ENCODE peak calls at places on chromosomes 5 and 9, in ten cellular contexts. U is progenitor cell of endocrine pancreas, O is H9, Q is lung, M is right atrium auricular region, C is brain microvascular endothelial cell, L is upper lobe of right lung, P is GM13977, R is cardiac muscle cell, F is GM13976. X is an unnamed sample.

GRCh38 chr5:43603535-43604363 is 769 bp downstream of the NNT start:
- DNase-seq in F (peak), U (peak), R (peak), P (peak), O (peak), L (peak), C (peak), Q (peak), M (peak), X (peak)

GRCh38 chr5:128403350-128403749 is 134.7 kb downstream of the FBN2 start:
- DNase-seq in O (no peak), R (no peak), M (no peak), Q (no peak), L (no peak), C (no peak), U (no peak), P (no peak), F (no peak), X (no peak)

GRCh38 chr5:36270175-36270574 is 28.4 kb upstream of the NADK2 start:
- DNase-seq in P (no peak), Q (no peak), U (no peak), M (no peak), C (no peak), R (no peak), O (no peak), L (no peak), F (no peak), X (no peak)

GRCh38 chr9:32294051-32294600 is 90.3 kb upstream of the ACO1 start:
- DNase-seq in Q (no peak), U (no peak), M (no peak), R (no peak), P (no peak), C (no peak), O (no peak), F (no peak), L (no peak), X (no peak)

GRCh38 chr9:27491164-27491563 is 32.9 kb upstream of the IFNK start:
- DNase-seq in L (no peak), F (peak), P (no peak), O (no peak), C (peak), U (no peak), R (peak), M (no peak), Q (no peak), X (no peak)

GRCh38 chr5:173643964-173644363 is 27.5 kb upstream of the BOD1 start:
- DNase-seq in C (no peak), O (peak), Q (no peak), L (no peak), F (peak), U (no peak), M (no peak), R (peak), P (peak), X (no peak)

GRCh38 chr9:5529683-5530221 is 19.4 kb downstream of the PDCD1LG2 start:
- DNase-seq in O (no peak), P (no peak), U (no peak), F (no peak), R (no peak), Q (no peak), M (no peak), C (no peak), L (no peak), X (no peak)

GRCh38 chr5:122120957-122121356 is 8.4 kb upstream of the ZNF474 start:
- DNase-seq in Q (no peak), F (no peak), C (peak), L (no peak), P (no peak), O (no peak), M (no peak), U (no peak), R (no peak), X (peak)

GRCh38 chr5:75156585-75156984 is 80.1 kb downstream of the ANKRD31 start:
- DNase-seq in P (no peak), R (no peak), L (no peak), O (no peak), Q (no peak), U (no peak), C (no peak), M (no peak), F (no peak), X (no peak)
- TF ChIP-seq CTCF in P (no peak), R (no peak), L (no peak), O (peak), Q (no peak), U (no peak), C (peak), M (no peak), F (no peak), X (no peak)

DNA sequence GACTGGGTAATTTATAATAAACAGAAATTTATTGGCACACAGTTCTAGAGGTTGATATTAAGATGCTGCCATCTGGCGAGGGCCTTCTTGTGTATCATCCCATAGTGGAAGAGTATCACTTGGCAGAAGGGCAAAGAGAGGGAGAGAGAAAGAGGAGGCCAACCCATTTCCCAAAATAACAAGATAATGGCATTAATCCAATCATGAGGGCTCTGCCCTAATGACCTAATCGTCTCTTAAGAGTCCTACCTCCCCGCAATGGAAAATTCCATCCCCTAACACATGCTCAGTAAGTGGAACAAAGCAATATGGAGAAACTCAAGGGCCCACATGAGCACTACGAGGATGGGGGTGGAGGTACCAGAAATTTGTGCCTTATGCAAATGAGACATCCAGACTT is 17.6 kb upstream of the VDAC1 start:
- DNase-seq in O (no peak), C (no peak), Q (no peak), P (no peak), F (no peak), R (no peak), M (no peak), L (no peak), U (no peak), X (no peak)
- TF ChIP-seq CTCF in O (no peak), C (no peak), Q (no peak), P (no peak), F (no peak), R (no peak), M (no peak), L (no peak), U (no peak), X (no peak)

GRCh38 chr5:181211208-181211607 is 6.2 kb upstream of the TRIM7 start:
- DNase-seq in L (no peak), M (no peak), U (no peak), C (no peak), O (no peak), R (no peak), P (no peak), F (no peak), Q (no peak), X (no peak)
- TF ChIP-seq CTCF in L (no peak), M (peak), U (no peak), C (no peak), O (peak), R (no peak), P (peak), F (no peak), Q (no peak), X (no peak)

DNA sequence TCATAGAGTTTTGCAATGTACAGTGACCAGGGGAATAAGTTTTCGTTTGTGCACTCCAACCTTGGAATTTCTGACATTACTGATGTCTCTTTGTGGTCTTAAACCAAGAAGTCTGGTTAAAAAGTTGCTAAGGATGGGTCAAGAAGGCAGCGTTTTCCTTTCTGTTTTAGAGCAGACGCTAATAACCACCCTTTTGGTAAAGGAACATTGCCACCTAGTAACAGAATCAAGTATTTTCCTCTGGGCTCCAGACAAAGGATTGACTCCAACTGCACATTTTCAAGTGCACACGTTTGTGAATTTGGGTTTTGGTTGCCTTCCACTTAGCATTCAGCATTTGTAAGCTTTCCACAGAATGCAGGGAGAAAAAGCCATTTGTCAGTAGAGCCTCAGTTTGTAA is 22.2 kb upstream of the CEP78 start:
- DNase-seq in P (peak), C (peak), Q (no peak), M (no peak), R (peak), U (no peak), O (no peak), L (no peak), F (peak), X (peak)
- TF ChIP-seq CTCF in P (peak), C (peak), Q (peak), M (peak), R (peak), U (peak), O (peak), L (peak), F (peak), X (peak)

GRCh38 chr5:157354825-157355224 is 88.9 kb downstream of the CYFIP2 start:
- DNase-seq in R (no peak), C (no peak), O (peak), U (no peak), M (peak), L (no peak), F (no peak), Q (no peak), P (no peak), X (no peak)
- TF ChIP-seq CTCF in R (peak), C (peak), O (peak), U (peak), M (peak), L (peak), F (no peak), Q (no peak), P (no peak), X (peak)

GRCh38 chr5:146944764-146945710 is 66.5 kb upstream of the PPP2R2B start:
- DNase-seq in R (no peak), C (no peak), O (no peak), M (no peak), L (no peak), F (no peak), P (no peak), U (no peak), Q (no peak), X (no peak)

GRCh38 chr5:146952168-146952567 is 73.6 kb upstream of the PPP2R2B start:
- DNase-seq in U (no peak), Q (no peak), R (no peak), L (no peak), O (no peak), C (no peak), M (no peak), P (no peak), F (no peak), X (no peak)

GRCh38 chr5:146945722-146946121 is 67.2 kb upstream of the PPP2R2B start:
- DNase-seq in M (no peak), O (no peak), C (no peak), L (no peak), F (no peak), U (no peak), P (no peak), R (no peak), Q (no peak), X (no peak)

GRCh38 chr5:146948666-146949065 is 70.1 kb upstream of the PPP2R2B start:
- DNase-seq in F (no peak), O (no peak), L (no peak), U (no peak), R (no peak), C (no peak), Q (no peak), M (no peak), P (no peak), X (no peak)

GRCh38 chr5:146947181-146947941 is 68.8 kb upstream of the PPP2R2B start:
- DNase-seq in L (no peak), U (no peak), M (no peak), O (no peak), Q (no peak), F (no peak), R (peak), C (no peak), P (no peak), X (peak)
- TF ChIP-seq CTCF in L (peak), U (peak), M (peak), O (peak), Q (no peak), F (no peak), R (peak), C (peak), P (peak), X (peak)

DNA sequence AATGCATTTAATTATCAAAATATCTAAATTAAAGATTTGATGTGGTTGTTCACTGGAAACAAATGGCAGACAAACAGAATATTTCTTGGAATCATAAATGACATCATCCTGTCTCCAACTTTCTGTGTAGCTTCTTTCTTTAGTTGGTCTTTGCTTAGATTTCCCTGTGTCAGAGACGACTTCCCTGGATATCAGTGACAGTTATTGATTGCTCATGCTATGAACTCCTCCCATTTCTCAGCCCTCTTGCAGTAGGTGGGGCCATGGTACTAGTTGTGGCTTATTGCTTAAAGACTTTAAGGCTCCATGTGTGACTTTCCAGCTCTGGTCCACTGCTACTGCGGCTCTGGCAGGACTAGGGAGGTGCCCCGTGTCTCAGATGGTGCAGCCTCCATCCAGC is 592.6 kb downstream of the MTRR start:
- DNase-seq in M (no peak), Q (no peak), L (no peak), R (no peak), U (no peak), C (no peak), F (no peak), P (no peak), O (no peak), X (no peak)
- TF ChIP-seq CTCF in M (no peak), Q (no peak), L (no peak), R (no peak), U (no peak), C (no peak), F (no peak), P (no peak), O (no peak), X (no peak)

DNA sequence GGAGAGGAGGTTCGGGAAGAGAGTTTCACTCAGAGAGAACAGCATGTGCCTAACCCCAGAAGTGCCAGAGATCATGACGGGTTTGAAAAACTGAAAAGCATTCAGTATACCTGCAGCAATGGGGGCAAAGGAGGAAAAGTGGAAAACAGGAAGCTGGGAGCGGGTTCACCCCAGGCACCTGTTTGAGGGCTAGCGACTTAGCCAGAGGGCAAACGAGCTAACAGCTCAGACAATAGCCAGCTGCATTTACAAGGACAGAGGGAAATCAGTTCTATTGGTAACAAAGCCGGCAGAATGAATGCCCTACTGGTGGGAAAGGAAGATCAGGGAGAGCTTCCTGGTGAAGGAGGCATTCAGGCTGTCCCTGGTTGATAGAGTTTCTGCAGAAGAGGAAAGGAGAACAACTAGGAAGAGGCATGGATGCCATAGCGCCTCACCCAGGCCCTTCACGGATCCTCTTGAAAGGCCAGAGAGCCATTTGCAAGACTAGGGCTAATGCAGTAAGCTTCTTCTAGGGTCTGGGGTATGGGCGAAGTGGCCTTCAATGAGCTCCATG is 141.7 kb upstream of the ADRA1B start:
- DNase-seq in Q (no peak), C (no peak), P (no peak), U (no peak), F (no peak), M (no peak), O (peak), L (no peak), R (no peak), X (no peak)
- TF ChIP-seq CTCF in Q (no peak), C (no peak), P (no peak), U (no peak), F (no peak), M (no peak), O (peak), L (no peak), R (no peak), X (no peak)

X was measured in HFFc6.